ENCODE peak calls at places on chromosomes 3 and 15, in five cellular contexts. N, Q, E, X and Z are unnamed samples.

GRCh38 chr3:81497565-81497964 is 263.9 kb downstream of the GBE1 start:
- DNase-seq in N (no peak), Q (no peak), E (no peak), X (peak; percentile 37), Z (no peak)

GRCh38 chr3:74491874-74492273 is 122.6 kb downstream of the CNTN3 start:
- DNase-seq in N (no peak), Q (no peak), E (no peak), X (no peak), Z (no peak)

GRCh38 chr3:47266709-47267489 is 15.7 kb downstream of the KIF9 start:
- DNase-seq in N (peak; percentile 42), Q (peak; percentile 82), E (no peak), X (peak; percentile 93), Z (no peak)

GRCh38 chr15:74773731-74774252 is 8.1 kb upstream of the CSK start:
- DNase-seq in N (no peak), Q (no peak), E (no peak), X (peak; percentile 45), Z (no peak)

GRCh38 chr3:69642606-69643005 is 96.7 kb upstream of the MITF start:
- DNase-seq in N (no peak), Q (no peak), E (no peak), X (no peak), Z (no peak)

GRCh38 chr3:190229632-190230424 is 92.4 kb downstream of the CLDN1 start:
- DNase-seq in N (no peak), Q (no peak), E (no peak), X (peak; percentile 94), Z (no peak)

GRCh38 chr3:194285024-194285858 is 65.9 kb downstream of the CPN2 start:
- DNase-seq in N (no peak), Q (no peak), E (no peak), X (peak; percentile 69), Z (no peak)

GRCh38 chr3:179973024-179973423 is 63.7 kb downstream of the PEX5L start:
- DNase-seq in N (no peak), Q (no peak), E (no peak), X (peak; percentile 54), Z (no peak)

GRCh38 chr15:55289011-55289572 is 521 bp downstream of the RAB27A start:
- DNase-seq in N (peak; percentile 24), Q (peak; percentile 66), E (no peak), X (peak; percentile 31), Z (peak; percentile 10)

GRCh38 chr15:101112336-101113113 is 139.3 kb downstream of the CHSY1 start:
- DNase-seq in N (no peak), Q (no peak), E (no peak), X (peak; percentile 74), Z (no peak)

GRCh38 chr3:30437172-30437571 is 169.2 kb upstream of the TGFBR2 start:
- DNase-seq in N (no peak), Q (no peak), E (no peak), X (peak; percentile 29), Z (no peak)

GRCh38 chr15:92848852-92849598 is 51.1 kb upstream of the CHD2 start:
- DNase-seq in N (peak; percentile 87), Q (peak; percentile 48), E (no peak), X (no peak), Z (no peak)

GRCh38 chr3:17076940-17077605 is 192.3 kb downstream of the PLCL2 start:
- DNase-seq in N (no peak), Q (no peak), E (no peak), X (no peak), Z (no peak)

GRCh38 chr15:67303490-67304363 is 49.1 kb downstream of the IQCH start:
- DNase-seq in N (peak; percentile 73), Q (peak; percentile 41), E (no peak), X (peak; percentile 51), Z (no peak)

GRCh38 chr3:110773413-110773954 is 298.1 kb upstream of the NECTIN3 start:
- DNase-seq in N (no peak), Q (no peak), E (no peak), X (peak; percentile 63), Z (no peak)

GRCh38 chr3:193053031-193053430 is 135.4 kb upstream of the MB21D2 start:
- DNase-seq in N (no peak), Q (no peak), E (no peak), X (no peak), Z (no peak)

GRCh38 chr3:56878046-56878445 is 76.3 kb upstream of the ARHGEF3 start:
- DNase-seq in N (no peak), Q (peak; percentile 86), E (no peak), X (no peak), Z (no peak)

GRCh38 chr15:58047149-58047548 is 18.4 kb downstream of the ALDH1A2 start:
- DNase-seq in N (no peak), Q (no peak), E (no peak), X (no peak), Z (no peak)
- TF ChIP-seq CTCF in N (no peak), Q (no peak), E (no peak), X (no peak), Z (no peak)

GRCh38 chr3:29026301-29026700 is 254.6 kb upstream of the RBMS3 start:
- DNase-seq in N (no peak), Q (no peak), E (no peak), X (no peak), Z (no peak)
- TF ChIP-seq CTCF in N (no peak), Q (no peak), E (no peak), X (no peak), Z (no peak)

DNA sequence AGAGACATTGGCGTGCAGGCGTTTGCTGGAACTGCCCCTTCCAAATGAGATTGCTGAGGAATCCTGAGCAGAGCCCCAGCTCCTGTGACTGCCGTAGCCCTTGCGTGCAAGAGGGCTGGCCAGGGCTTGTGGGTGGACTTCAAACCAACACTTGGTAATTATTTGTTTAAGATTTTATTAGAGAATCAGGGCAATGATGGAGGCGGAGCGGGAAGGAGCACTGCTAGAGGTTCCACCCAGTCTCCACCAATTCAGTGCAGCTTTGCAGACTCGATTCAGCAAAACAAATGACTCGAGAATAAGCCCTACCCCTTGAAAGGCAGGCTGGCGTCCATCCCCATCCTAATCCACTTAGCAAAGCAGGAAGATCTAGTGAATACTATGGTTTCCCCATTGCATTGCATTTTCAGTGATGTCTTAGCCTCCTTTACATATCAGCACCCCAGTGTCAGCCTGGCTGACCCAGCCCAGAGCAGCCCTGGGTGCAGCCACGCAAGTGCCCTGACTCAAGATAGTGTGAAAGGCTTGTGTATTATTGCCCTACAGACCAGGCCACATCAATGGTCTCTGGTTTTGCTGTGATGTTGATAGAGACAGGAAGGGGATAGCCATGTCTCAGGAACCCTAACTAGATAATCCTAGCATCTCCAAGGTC is 26.0 kb downstream of the GLDN start:
- DNase-seq in N (no peak), Q (no peak), E (no peak), X (no peak), Z (no peak)
- TF ChIP-seq CTCF in N (no peak), Q (no peak), E (no peak), X (no peak), Z (no peak)

GRCh38 chr15:46304320-46304719 is 669.5 kb downstream of the SQOR start:
- DNase-seq in N (peak; percentile 58), Q (peak; percentile 34), E (no peak), X (no peak), Z (no peak)
- TF ChIP-seq CTCF in N (peak; percentile 88), Q (peak; percentile 28), E (peak; percentile 27), X (peak; percentile 25), Z (peak; percentile 64)